ENCODE peak calls at places on chromosome 1, in eight cellular contexts. I, N, D, J, B, U, O and F are unnamed samples.
A peak's percentile ranks its signal among the peaks of the same experiment; 100 is the strongest.

GRCh38 chr1:41366428-41367101 is 5.3 kb downstream of the FOXO6 start:
- DNase-seq in O (peak; percentile 30), U (peak; percentile 55), D (no peak), B (no peak), N (no peak), J (no peak), I (no peak), F (peak; percentile 40)

GRCh38 chr1:206909167-206909882 is 12.1 kb downstream of the IL24 start:
- DNase-seq in U (peak; percentile 70), D (peak; percentile 37), I (peak; percentile 40), B (no peak), J (no peak), O (peak; percentile 53), N (no peak), F (peak; percentile 40)

GRCh38 chr1:58664881-58665280 is 35.0 kb downstream of the MYSM1 start:
- DNase-seq in D (no peak), J (peak; percentile 76), U (no peak), O (no peak), B (no peak), I (no peak), N (no peak), F (no peak)

GRCh38 chr1:12495725-12496124 is 122.3 kb downstream of the DHRS3 start:
- DNase-seq in B (no peak), O (no peak), N (no peak), D (no peak), U (no peak), I (no peak), J (no peak), F (no peak)

GRCh38 chr1:215360021-215360420 is 207.1 kb upstream of the KCTD3 start:
- DNase-seq in B (no peak), D (no peak), U (no peak), J (no peak), O (no peak), I (no peak), N (no peak), F (no peak)

GRCh38 chr1:56824956-56825355 is 5.8 kb upstream of the FYB2 start:
- DNase-seq in B (no peak), D (no peak), I (no peak), N (no peak), O (no peak), U (no peak), J (no peak), F (no peak)

GRCh38 chr1:206856674-206857464 is 8.6 kb upstream of the IL20 start:
- DNase-seq in U (peak; percentile 40), D (no peak), B (no peak), I (no peak), O (no peak), N (no peak), J (no peak), F (no peak)

GRCh38 chr1:182331412-182331811 is 60.2 kb downstream of the GLUL start:
- DNase-seq in J (no peak), I (no peak), D (no peak), O (no peak), B (no peak), U (no peak), N (no peak), F (no peak)

GRCh38 chr1:157199421-157199755 is 61.2 kb upstream of the ETV3 start:
- DNase-seq in J (peak; percentile 33), O (no peak), U (no peak), B (no peak), N (no peak), I (no peak), D (no peak), F (no peak)

GRCh38 chr1:218967836-218968235 is 205.8 kb upstream of the LYPLAL1 start:
- DNase-seq in I (no peak), N (peak; percentile 36), U (no peak), O (no peak), B (no peak), D (no peak), J (peak; percentile 45), F (no peak)

GRCh38 chr1:62377043-62377562 is 57.9 kb upstream of the KANK4 start:
- DNase-seq in N (no peak), J (no peak), D (no peak), I (no peak), O (no peak), B (no peak), U (no peak), F (no peak)

GRCh38 chr1:203340112-203340804 is 10.7 kb downstream of the FMOD start:
- DNase-seq in J (peak; percentile 84), D (peak; percentile 42), O (peak; percentile 33), I (peak; percentile 37), B (peak; percentile 72), U (peak; percentile 69), N (peak; percentile 75), F (peak; percentile 49)

GRCh38 chr1:15915991-15916390 is 59.9 kb downstream of the ZBTB17 start:
- DNase-seq in B (no peak), I (no peak), D (no peak), J (no peak), N (peak; percentile 48), O (no peak), U (peak; percentile 40), F (no peak)